ENCODE peak calls at places on chromosomes 7 and 10, in ten cellular contexts. One of them, this sample, is unnamed.

GRCh38 chr10:112202561-112203241 is 19.1 kb upstream of the GPAM start:
- DNase-seq in AML-193: no peak
- DNase-seq in ascending aorta: no peak
- DNase-seq in activated CD8-positive, alpha-beta memory T cell treated with anti-CD3 and anti-CD28 coated beads for 4 hours: no peak
- DNase-seq in cardiac fibroblast: peak; percentile 68
- DNase-seq in stimulated activated CD4-positive, alpha-beta T cell treated with anti-CD3 and anti-CD28 coated beads, Interleukin-1b, Interleukin-23, amount 100 ng/mL, for 4 hours: no peak
- DNase-seq in stimulated activated naive CD8-positive, alpha-beta T cell treated with anti-CD3 and anti-CD28 coated beads, Interleukin-15, Interleukin-2, amounts not matched to agents 100 U/mL and 50 U/mL, for 24 hours: no peak
- DNase-seq in IMR-90: peak; percentile 70
- DNase-seq in central memory CD4-positive, alpha-beta T cell: no peak
- DNase-seq in NCI-H345: no peak
- DNase-seq in this sample: no peak

GRCh38 chr7:50584386-50584785 is 19.2 kb upstream of the DDC start:
- DNase-seq in ascending aorta: no peak
- DNase-seq in stimulated activated naive CD8-positive, alpha-beta T cell treated with anti-CD3 and anti-CD28 coated beads, Interleukin-15, Interleukin-2, amounts not matched to agents 100 U/mL and 50 U/mL, for 24 hours: no peak
- DNase-seq in IMR-90: no peak
- DNase-seq in central memory CD4-positive, alpha-beta T cell: no peak
- DNase-seq in AML-193: no peak
- DNase-seq in NCI-H345: no peak
- DNase-seq in stimulated activated CD4-positive, alpha-beta T cell treated with anti-CD3 and anti-CD28 coated beads, Interleukin-1b, Interleukin-23, amount 100 ng/mL, for 4 hours: no peak
- DNase-seq in activated CD8-positive, alpha-beta memory T cell treated with anti-CD3 and anti-CD28 coated beads for 4 hours: no peak
- DNase-seq in cardiac fibroblast: no peak
- DNase-seq in this sample: no peak

GRCh38 chr10:20890009-20890408 is 7.1 kb downstream of the NEBL start:
- DNase-seq in activated CD8-positive, alpha-beta memory T cell treated with anti-CD3 and anti-CD28 coated beads for 4 hours: no peak
- DNase-seq in AML-193: no peak
- DNase-seq in NCI-H345: peak; percentile 29
- DNase-seq in stimulated activated naive CD8-positive, alpha-beta T cell treated with anti-CD3 and anti-CD28 coated beads, Interleukin-15, Interleukin-2, amounts not matched to agents 100 U/mL and 50 U/mL, for 24 hours: no peak
- DNase-seq in stimulated activated CD4-positive, alpha-beta T cell treated with anti-CD3 and anti-CD28 coated beads, Interleukin-1b, Interleukin-23, amount 100 ng/mL, for 4 hours: no peak
- DNase-seq in cardiac fibroblast: peak; percentile 5
- DNase-seq in central memory CD4-positive, alpha-beta T cell: no peak
- DNase-seq in IMR-90: no peak
- DNase-seq in ascending aorta: no peak
- DNase-seq in this sample: no peak

GRCh38 chr10:11724938-11725776 is 17.0 kb upstream of the ECHDC3 start:
- DNase-seq in stimulated activated CD4-positive, alpha-beta T cell treated with anti-CD3 and anti-CD28 coated beads, Interleukin-1b, Interleukin-23, amount 100 ng/mL, for 4 hours: no peak
- DNase-seq in stimulated activated naive CD8-positive, alpha-beta T cell treated with anti-CD3 and anti-CD28 coated beads, Interleukin-15, Interleukin-2, amounts not matched to agents 100 U/mL and 50 U/mL, for 24 hours: no peak
- DNase-seq in NCI-H345: peak; percentile 18
- DNase-seq in activated CD8-positive, alpha-beta memory T cell treated with anti-CD3 and anti-CD28 coated beads for 4 hours: no peak
- DNase-seq in cardiac fibroblast: peak; percentile 85
- DNase-seq in ascending aorta: no peak
- DNase-seq in central memory CD4-positive, alpha-beta T cell: peak; percentile 32
- DNase-seq in AML-193: peak; percentile 26
- DNase-seq in IMR-90: peak; percentile 79
- DNase-seq in this sample: no peak

GRCh38 chr10:89074120-89074519 is 83.5 kb downstream of the FAS start:
- DNase-seq in cardiac fibroblast: peak; percentile 77
- DNase-seq in AML-193: no peak
- DNase-seq in ascending aorta: peak; percentile 76
- DNase-seq in activated CD8-positive, alpha-beta memory T cell treated with anti-CD3 and anti-CD28 coated beads for 4 hours: no peak
- DNase-seq in IMR-90: no peak
- DNase-seq in central memory CD4-positive, alpha-beta T cell: no peak
- DNase-seq in stimulated activated CD4-positive, alpha-beta T cell treated with anti-CD3 and anti-CD28 coated beads, Interleukin-1b, Interleukin-23, amount 100 ng/mL, for 4 hours: no peak
- DNase-seq in stimulated activated naive CD8-positive, alpha-beta T cell treated with anti-CD3 and anti-CD28 coated beads, Interleukin-15, Interleukin-2, amounts not matched to agents 100 U/mL and 50 U/mL, for 24 hours: no peak
- DNase-seq in NCI-H345: no peak
- DNase-seq in this sample: no peak

GRCh38 chr7:18978108-18978495 is 139.3 kb downstream of the TWIST1 start:
- DNase-seq in AML-193: no peak
- DNase-seq in stimulated activated CD4-positive, alpha-beta T cell treated with anti-CD3 and anti-CD28 coated beads, Interleukin-1b, Interleukin-23, amount 100 ng/mL, for 4 hours: no peak
- DNase-seq in activated CD8-positive, alpha-beta memory T cell treated with anti-CD3 and anti-CD28 coated beads for 4 hours: no peak
- DNase-seq in stimulated activated naive CD8-positive, alpha-beta T cell treated with anti-CD3 and anti-CD28 coated beads, Interleukin-15, Interleukin-2, amounts not matched to agents 100 U/mL and 50 U/mL, for 24 hours: no peak
- DNase-seq in cardiac fibroblast: peak; percentile 95
- DNase-seq in ascending aorta: no peak
- DNase-seq in IMR-90: peak; percentile 95
- DNase-seq in NCI-H345: no peak
- DNase-seq in central memory CD4-positive, alpha-beta T cell: no peak
- DNase-seq in this sample: no peak

GRCh38 chr10:35659456-35659855 is 17.4 kb upstream of the FZD8 start:
- DNase-seq in IMR-90: no peak
- DNase-seq in stimulated activated naive CD8-positive, alpha-beta T cell treated with anti-CD3 and anti-CD28 coated beads, Interleukin-15, Interleukin-2, amounts not matched to agents 100 U/mL and 50 U/mL, for 24 hours: no peak
- DNase-seq in AML-193: no peak
- DNase-seq in central memory CD4-positive, alpha-beta T cell: no peak
- DNase-seq in NCI-H345: no peak
- DNase-seq in activated CD8-positive, alpha-beta memory T cell treated with anti-CD3 and anti-CD28 coated beads for 4 hours: no peak
- DNase-seq in stimulated activated CD4-positive, alpha-beta T cell treated with anti-CD3 and anti-CD28 coated beads, Interleukin-1b, Interleukin-23, amount 100 ng/mL, for 4 hours: no peak
- DNase-seq in ascending aorta: no peak
- DNase-seq in cardiac fibroblast: no peak
- DNase-seq in this sample: no peak

GRCh38 chr10:68095176-68095575 is 14.1 kb upstream of the MYPN start:
- DNase-seq in NCI-H345: no peak
- DNase-seq in IMR-90: peak; percentile 78
- DNase-seq in cardiac fibroblast: peak; percentile 76
- DNase-seq in AML-193: no peak
- DNase-seq in activated CD8-positive, alpha-beta memory T cell treated with anti-CD3 and anti-CD28 coated beads for 4 hours: no peak
- DNase-seq in ascending aorta: no peak
- DNase-seq in central memory CD4-positive, alpha-beta T cell: no peak
- DNase-seq in stimulated activated CD4-positive, alpha-beta T cell treated with anti-CD3 and anti-CD28 coated beads, Interleukin-1b, Interleukin-23, amount 100 ng/mL, for 4 hours: no peak
- DNase-seq in stimulated activated naive CD8-positive, alpha-beta T cell treated with anti-CD3 and anti-CD28 coated beads, Interleukin-15, Interleukin-2, amounts not matched to agents 100 U/mL and 50 U/mL, for 24 hours: no peak
- DNase-seq in this sample: no peak

GRCh38 chr7:148492157-148492860 is 98.3 kb upstream of the C7orf33 start:
- DNase-seq in stimulated activated naive CD8-positive, alpha-beta T cell treated with anti-CD3 and anti-CD28 coated beads, Interleukin-15, Interleukin-2, amounts not matched to agents 100 U/mL and 50 U/mL, for 24 hours: no peak
- DNase-seq in IMR-90: no peak
- DNase-seq in stimulated activated CD4-positive, alpha-beta T cell treated with anti-CD3 and anti-CD28 coated beads, Interleukin-1b, Interleukin-23, amount 100 ng/mL, for 4 hours: no peak
- DNase-seq in ascending aorta: no peak
- DNase-seq in activated CD8-positive, alpha-beta memory T cell treated with anti-CD3 and anti-CD28 coated beads for 4 hours: no peak
- DNase-seq in NCI-H345: no peak
- DNase-seq in cardiac fibroblast: peak; percentile 32
- DNase-seq in AML-193: no peak
- DNase-seq in central memory CD4-positive, alpha-beta T cell: no peak
- DNase-seq in this sample: no peak

GRCh38 chr7:129189661-129190310 is 1.4 kb downstream of the SMO start:
- DNase-seq in activated CD8-positive, alpha-beta memory T cell treated with anti-CD3 and anti-CD28 coated beads for 4 hours: no peak
- DNase-seq in IMR-90: peak; percentile 23
- DNase-seq in cardiac fibroblast: no peak
- DNase-seq in central memory CD4-positive, alpha-beta T cell: no peak
- DNase-seq in stimulated activated CD4-positive, alpha-beta T cell treated with anti-CD3 and anti-CD28 coated beads, Interleukin-1b, Interleukin-23, amount 100 ng/mL, for 4 hours: no peak
- DNase-seq in stimulated activated naive CD8-positive, alpha-beta T cell treated with anti-CD3 and anti-CD28 coated beads, Interleukin-15, Interleukin-2, amounts not matched to agents 100 U/mL and 50 U/mL, for 24 hours: no peak
- DNase-seq in NCI-H345: no peak
- DNase-seq in AML-193: no peak
- DNase-seq in ascending aorta: no peak
- DNase-seq in this sample: no peak

This sample was measured in DND-41.